ENCODE peak calls at places on chromosomes 11 and 22, in six cellular contexts. V is stomach, K is HL-60, W is GM23338, P is K562, M is suprapubic skin. G is an unnamed sample.

GRCh38 chr11:117882539-117882938 is 6.1 kb upstream of the FXYD6 start:
- DNase-seq in V (no peak), W (no peak), P (no peak), M (no peak), K (no peak), G (no peak)

GRCh38 chr22:27947461-27947860 is 28.4 kb upstream of the PITPNB start:
- DNase-seq in M (no peak), P (no peak), K (no peak), W (no peak), V (no peak), G (no peak)

GRCh38 chr11:111528557-111528956 is 12.0 kb upstream of the LAYN start:
- DNase-seq in M (no peak), W (no peak), V (no peak), P (no peak), K (no peak), G (no peak)

GRCh38 chr22:40407021-40407761 is 36.8 kb downstream of the SGSM3 start:
- DNase-seq in M (no peak), K (no peak), P (no peak), W (no peak), V (no peak), G (no peak)

GRCh38 chr11:74004694-74005615 is 3.9 kb downstream of the UCP3 start:
- DNase-seq in K (no peak), P (peak; percentile 45), V (peak; percentile 53), M (no peak), W (no peak), G (no peak)

GRCh38 chr11:12518606-12519385 is 141.4 kb downstream of the PARVA start:
- DNase-seq in K (no peak), P (no peak), M (no peak), W (no peak), V (no peak), G (no peak)

GRCh38 chr22:16965560-16965959 is 42.5 kb downstream of the GAB4 start:
- DNase-seq in M (no peak), P (no peak), V (no peak), K (no peak), W (no peak), G (no peak)

GRCh38 chr22:42281284-42281683 is 10.8 kb upstream of the TCF20 start:
- DNase-seq in P (no peak), W (no peak), M (no peak), K (peak; percentile 90), V (no peak), G (no peak)

GRCh38 chr11:120040136-120040840 is 97.6 kb downstream of the TRIM29 start:
- DNase-seq in V (no peak), K (no peak), M (peak; percentile 52), W (no peak), P (no peak), G (no peak)

GRCh38 chr22:44678245-44678979 is 23.6 kb upstream of the PRR5 start:
- DNase-seq in P (no peak), K (no peak), V (no peak), W (no peak), M (no peak), G (no peak)

DNA sequence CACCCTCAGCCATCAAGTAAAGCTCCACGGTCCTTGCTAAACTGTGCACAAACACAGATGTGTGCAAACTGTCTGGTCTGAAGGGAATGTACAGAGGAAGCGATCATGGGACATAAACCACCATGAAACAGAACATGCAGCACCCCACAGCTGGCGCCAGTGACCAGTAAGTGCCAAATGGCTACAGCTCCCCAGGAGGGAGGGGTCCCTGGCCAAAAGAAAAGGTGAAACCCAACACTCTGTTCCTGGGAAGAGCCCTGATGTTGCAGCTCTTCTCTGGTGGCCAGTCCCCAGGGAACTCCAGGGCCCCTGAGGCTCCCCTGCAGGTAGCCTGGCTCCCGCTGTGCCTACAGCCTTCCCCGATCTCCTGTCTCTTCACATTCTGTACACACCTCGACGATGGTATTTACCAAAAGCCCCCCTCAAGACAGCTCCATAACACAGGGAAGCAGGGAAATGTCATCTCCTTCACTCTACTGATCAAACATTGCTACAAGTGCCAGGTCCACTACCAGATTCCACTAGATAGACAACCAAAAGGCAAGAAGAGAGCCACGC is 2.9 kb downstream of the DGCR6L start:
- DNase-seq in V (peak; percentile 10), M (no peak), P (no peak), W (no peak), K (peak; percentile 0), G (no peak)
- H3K4me3 ChIP-seq in V (no peak overlapping the region), M (no peak overlapping the region), P (no peak overlapping the region), W (no peak overlapping the region), K (no peak overlapping the region), G (no peak overlapping the region)

DNA sequence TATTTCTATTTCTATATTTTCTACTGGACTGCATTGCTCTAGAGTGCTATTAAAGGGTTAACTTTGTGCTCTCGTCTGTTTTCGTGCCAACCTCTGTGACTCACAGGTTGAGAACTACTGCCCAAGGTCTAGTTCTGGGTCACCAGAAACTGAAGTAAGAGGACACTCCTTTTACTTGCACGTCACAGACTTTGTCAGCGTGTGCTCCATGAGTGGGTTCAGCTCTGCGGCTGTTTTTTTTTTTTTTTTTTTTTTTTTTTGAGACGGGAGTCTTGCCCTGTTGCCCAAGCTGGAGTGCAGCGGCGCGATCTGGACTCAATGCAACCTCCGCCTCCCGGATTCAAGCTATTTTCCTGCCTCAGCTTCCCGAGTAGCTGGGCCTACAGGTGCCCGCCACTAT is 49.8 kb downstream of the CLMP start:
- DNase-seq in K (no peak), P (no peak), W (no peak), M (no peak), V (no peak), G (no peak)
- H3K27ac ChIP-seq in K (no peak overlapping the region), P (no peak overlapping the region), W (no peak overlapping the region), M (no peak overlapping the region), V (no peak overlapping the region), G (no peak overlapping the region)

DNA sequence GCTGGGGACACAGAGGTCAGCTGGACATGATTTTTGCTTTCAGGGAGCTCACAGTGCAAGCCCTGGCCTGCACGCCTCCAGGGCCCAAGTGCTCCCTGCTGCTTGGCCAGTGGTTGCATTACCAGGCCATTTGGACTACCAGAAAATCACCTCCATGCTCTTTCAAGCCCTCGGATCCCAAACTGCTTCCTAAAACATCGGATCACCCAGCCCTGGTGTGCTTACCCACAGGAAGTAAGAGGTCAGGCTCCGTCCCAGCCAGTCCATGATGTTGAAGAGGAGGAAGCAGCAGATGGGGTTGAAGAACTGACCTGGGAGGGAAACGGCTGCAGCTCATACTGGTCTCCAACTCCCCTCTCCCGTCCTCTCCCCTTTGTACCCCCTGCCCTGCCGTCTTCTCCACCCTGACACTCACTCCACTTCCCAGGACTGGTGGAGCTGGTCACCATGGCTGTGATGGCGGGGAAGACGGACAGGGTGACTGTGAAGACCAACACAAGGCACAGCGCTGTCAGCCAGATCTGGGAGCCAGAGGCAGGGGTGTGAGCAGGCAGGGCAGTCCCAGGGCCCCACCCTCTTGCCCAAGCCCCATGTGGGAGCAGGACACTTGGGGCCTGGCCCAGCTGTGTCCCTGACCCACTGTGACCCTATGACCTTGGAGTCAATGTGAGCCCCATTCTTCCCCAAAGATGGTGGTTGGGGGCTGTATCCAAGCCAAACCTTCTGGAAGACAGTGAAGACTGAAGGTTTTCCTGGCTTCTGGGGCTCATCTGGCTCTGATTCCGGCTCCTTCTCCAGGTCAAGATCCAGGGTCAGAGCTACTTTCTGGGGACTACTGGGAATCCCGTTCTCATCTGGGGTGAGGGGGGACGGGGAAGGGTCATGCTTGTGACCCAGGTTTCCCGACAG is 5.6 kb downstream of the SLC29A2 start:
- DNase-seq in M (no peak), V (no peak), P (peak; percentile 7), W (no peak), K (no peak), G (no peak)
- TF ChIP-seq POLR2AphosphoS5 in M (no peak), V (no peak), P (no peak), W (peak; percentile 52), K (peak; percentile 82), G (no peak)

DNA sequence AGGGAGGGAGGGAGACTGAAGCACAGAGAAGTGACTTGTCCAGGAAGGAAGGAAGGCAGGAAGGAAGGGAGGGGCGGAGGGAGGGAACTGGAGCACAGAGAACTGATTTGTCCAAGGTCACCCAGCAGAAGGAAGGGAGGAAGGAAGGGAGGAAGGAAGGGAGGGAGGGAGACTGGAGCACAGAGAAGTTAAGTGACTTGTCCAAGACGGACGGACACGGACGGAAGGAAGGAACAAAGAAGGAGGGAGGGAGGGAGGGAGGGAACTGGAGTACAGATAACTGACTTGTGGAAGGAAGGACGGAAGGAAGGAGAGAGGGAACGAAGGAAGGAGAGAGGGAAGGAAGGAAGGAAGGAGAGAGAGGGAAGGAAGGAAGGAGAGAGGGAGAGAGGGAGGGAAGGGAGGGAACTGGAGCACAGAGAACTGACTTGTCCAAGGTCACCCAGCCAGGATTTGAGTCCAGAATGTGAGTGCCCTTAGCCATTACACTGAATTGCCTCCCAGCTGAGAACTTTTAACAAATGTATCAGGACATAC is 1.5 kb downstream of the SLC35F2 start:
- DNase-seq in K (peak; percentile 29), M (no peak), V (no peak), P (no peak), W (no peak), G (no peak)
- H3K4me3 ChIP-seq in K (peak overlapping the region; percentile 78), M (peak overlapping the region; percentile 80), V (peak overlapping the region; percentile 85), P (peak overlapping the region; percentile 77), W (peak overlapping the region; percentile 57), G (peak overlapping the region; percentile 78)